ENCODE peak calls at places on chromosome 5, in six cellular contexts. Z is endothelial cell, U is HL-60, A is coronary artery, J is A549, L is foreskin fibroblast. K is an unnamed sample.
A peak's percentile ranks its signal among the peaks of the same experiment; 100 is the strongest.

GRCh38 chr5:159510282-159510681 is 180.0 kb upstream of the IL12B start:
- DNase-seq in A (no peak), Z (peak; percentile 11), J (peak; percentile 42), U (no peak), L (peak; percentile 90), K (no peak)

GRCh38 chr5:52269395-52269794 is 518.3 kb upstream of the ITGA1 start:
- DNase-seq in U (no peak), A (no peak), Z (no peak), L (no peak), J (no peak), K (no peak)

GRCh38 chr5:135569755-135570452 is 8.9 kb downstream of the CXCL14 start:
- DNase-seq in A (no peak), U (no peak), L (peak; percentile 32), J (peak; percentile 51), Z (peak; percentile 72), K (no peak)

GRCh38 chr5:32462618-32463017 is 18.1 kb upstream of the ZFR start:
- DNase-seq in L (peak; percentile 46), U (no peak), J (peak; percentile 16), A (no peak), Z (no peak), K (no peak)

GRCh38 chr5:129460121-129460950 is at the start of gene ADAMTS19:
- DNase-seq in J (peak; percentile 14), U (no peak), L (peak; percentile 56), Z (peak; percentile 69), A (no peak), K (no peak)

GRCh38 chr5:39755452-39755851 is 330.7 kb upstream of the DAB2 start:
- DNase-seq in L (no peak), A (no peak), U (no peak), J (peak; percentile 38), Z (no peak), K (no peak)

GRCh38 chr5:143850050-143850713 is 38.2 kb downstream of the HMHB1 start:
- DNase-seq in L (peak; percentile 12), U (no peak), A (no peak), J (peak; percentile 18), Z (no peak), K (no peak)

GRCh38 chr5:176530983-176531901 is 6.0 kb downstream of the RNF44 start:
- DNase-seq in L (peak; percentile 76), Z (no peak), U (no peak), A (no peak), J (no peak), K (no peak)

GRCh38 chr5:66742083-66742895 is 146.1 kb downstream of the MAST4 start:
- DNase-seq in U (no peak), L (no peak), Z (no peak), A (no peak), J (peak; percentile 61), K (no peak)

GRCh38 chr5:139925163-139925562 is 117.9 kb downstream of the NRG2 start:
- DNase-seq in Z (no peak), A (no peak), U (no peak), J (no peak), L (no peak), K (no peak)

GRCh38 chr5:66306105-66306843 is 162.2 kb downstream of the SREK1 start:
- DNase-seq in Z (peak; percentile 56), J (peak; percentile 66), L (peak; percentile 53), U (no peak), A (no peak), K (no peak)

GRCh38 chr5:73606206-73606753 is 19.7 kb upstream of the ARHGEF28 start:
- DNase-seq in L (peak; percentile 38), J (no peak), A (no peak), Z (no peak), U (no peak), K (no peak)

GRCh38 chr5:169751490-169751889 is 114.4 kb downstream of the DOCK2 start:
- DNase-seq in Z (no peak), A (no peak), J (no peak), L (no peak), U (no peak), K (no peak)

GRCh38 chr5:123807177-123807900 is 295.4 kb downstream of the CSNK1G3 start:
- DNase-seq in J (no peak), U (no peak), Z (no peak), A (no peak), L (peak; percentile 44), K (no peak)

GRCh38 chr5:75948441-75948840 is 134.7 kb upstream of the SV2C start:
- DNase-seq in J (no peak), U (no peak), A (no peak), Z (no peak), L (no peak), K (no peak)

GRCh38 chr5:43017438-43017820 is 22.7 kb downstream of the ANXA2R start:
- DNase-seq in J (no peak), A (no peak), U (no peak), L (no peak), Z (peak; percentile 34), K (no peak)

GRCh38 chr5:158530111-158530510 is 569.6 kb downstream of the EBF1 start:
- DNase-seq in U (no peak), L (no peak), J (no peak), A (no peak), Z (no peak), K (no peak)

GRCh38 chr5:58543723-58544122 is 39.2 kb upstream of the RAB3C start:
- DNase-seq in U (no peak), A (no peak), Z (no peak), L (no peak), J (peak; percentile 20), K (no peak)

GRCh38 chr5:4372481-4372880 is 767.6 kb upstream of the ADAMTS16 start:
- DNase-seq in Z (no peak), J (no peak), L (no peak), A (no peak), U (no peak), K (no peak)

GRCh38 chr5:180799194-180799593 is 3.4 kb downstream of the MGAT1 start:
- DNase-seq in J (peak; percentile 44), L (no peak), A (no peak), U (no peak), Z (peak; percentile 51), K (no peak)

GRCh38 chr5:32794086-32794485 is 83.0 kb downstream of the NPR3 start:
- DNase-seq in Z (no peak), U (no peak), A (no peak), L (peak; percentile 53), J (peak; percentile 29), K (no peak)

GRCh38 chr5:145068696-145069095 is 766.4 kb downstream of the PRELID2 start:
- DNase-seq in Z (no peak), J (no peak), U (no peak), L (no peak), A (no peak), K (no peak)

GRCh38 chr5:107195996-107196395 is 474.7 kb downstream of the EFNA5 start:
- DNase-seq in A (no peak), L (no peak), U (no peak), J (no peak), Z (no peak), K (no peak)

DNA sequence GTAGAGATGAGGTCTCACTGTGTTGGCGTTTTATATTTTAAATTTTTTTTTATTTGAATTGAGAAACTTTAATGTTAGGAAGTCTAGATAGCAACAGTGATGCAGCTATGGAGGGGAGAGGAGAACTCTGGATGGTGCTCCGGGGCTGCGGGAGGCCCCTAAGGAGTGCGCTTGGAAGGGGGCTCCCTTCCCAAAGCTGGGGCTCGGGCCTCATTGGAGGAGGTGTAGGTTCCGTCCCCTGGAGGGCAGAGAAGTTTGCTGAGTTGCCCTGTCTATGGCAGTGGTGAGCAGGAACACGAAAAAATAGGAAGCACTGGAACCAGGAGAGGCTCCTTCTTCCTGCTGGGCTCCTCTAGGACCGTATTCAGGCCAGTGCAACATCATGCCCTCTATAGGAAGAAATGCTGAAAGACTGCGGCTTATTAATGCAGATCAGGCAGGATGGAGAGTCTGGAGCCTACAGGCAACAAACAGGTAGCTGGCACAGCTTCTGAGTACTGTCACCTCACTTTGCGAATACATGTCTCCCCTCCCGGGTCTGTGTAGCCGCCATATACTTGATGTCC is 16.1 kb downstream of the AHRR start:
- DNase-seq in L (no peak), A (no peak), J (peak; percentile 70), U (no peak), Z (peak; percentile 43), K (no peak)
- TF ChIP-seq CTCF in L (peak; percentile 34), A (no peak), J (peak; percentile 50), U (no peak), Z (no peak), K (no peak)

GRCh38 chr5:113336975-113337374 is 97.8 kb downstream of the TSSK1B start:
- DNase-seq in A (no peak), U (no peak), L (no peak), J (peak; percentile 51), Z (peak; percentile 30), K (no peak)
- TF ChIP-seq CTCF in A (no peak), U (no peak), L (peak; percentile 49), J (peak; percentile 17), Z (no peak), K (no peak)

GRCh38 chr5:142110046-142110531 is 1.5 kb downstream of the NDFIP1 start:
- DNase-seq in A (no peak), Z (no peak), L (peak; percentile 35), U (no peak), J (peak; percentile 10), K (peak; percentile 50)
- TF ChIP-seq CTCF in A (no peak), Z (no peak), L (no peak), U (no peak), J (no peak), K (no peak)

DNA sequence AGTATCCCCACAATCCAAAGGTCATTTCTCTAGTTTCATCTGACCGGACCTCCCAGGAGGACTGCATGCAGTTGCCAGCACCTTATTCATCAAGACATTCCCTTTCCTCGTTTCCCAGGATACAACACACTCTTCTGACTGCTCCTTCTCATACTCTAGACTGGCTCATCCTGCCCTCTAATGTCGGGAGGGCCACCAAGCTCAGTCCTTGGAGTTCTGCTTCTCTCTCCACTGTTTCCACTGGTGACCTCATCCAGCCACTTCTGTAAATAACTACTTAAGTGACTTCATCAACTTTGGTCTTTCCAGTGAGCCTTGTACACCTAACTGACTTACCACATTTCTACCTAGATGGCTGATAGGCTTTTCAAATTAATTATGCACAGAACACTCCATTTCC is 179.1 kb downstream of the EPB41L4A start:
- DNase-seq in Z (no peak), J (peak; percentile 83), U (no peak), L (no peak), A (no peak), K (no peak)
- TF ChIP-seq CTCF in Z (no peak), J (peak; percentile 36), U (no peak), L (no peak), A (no peak), K (no peak)

DNA sequence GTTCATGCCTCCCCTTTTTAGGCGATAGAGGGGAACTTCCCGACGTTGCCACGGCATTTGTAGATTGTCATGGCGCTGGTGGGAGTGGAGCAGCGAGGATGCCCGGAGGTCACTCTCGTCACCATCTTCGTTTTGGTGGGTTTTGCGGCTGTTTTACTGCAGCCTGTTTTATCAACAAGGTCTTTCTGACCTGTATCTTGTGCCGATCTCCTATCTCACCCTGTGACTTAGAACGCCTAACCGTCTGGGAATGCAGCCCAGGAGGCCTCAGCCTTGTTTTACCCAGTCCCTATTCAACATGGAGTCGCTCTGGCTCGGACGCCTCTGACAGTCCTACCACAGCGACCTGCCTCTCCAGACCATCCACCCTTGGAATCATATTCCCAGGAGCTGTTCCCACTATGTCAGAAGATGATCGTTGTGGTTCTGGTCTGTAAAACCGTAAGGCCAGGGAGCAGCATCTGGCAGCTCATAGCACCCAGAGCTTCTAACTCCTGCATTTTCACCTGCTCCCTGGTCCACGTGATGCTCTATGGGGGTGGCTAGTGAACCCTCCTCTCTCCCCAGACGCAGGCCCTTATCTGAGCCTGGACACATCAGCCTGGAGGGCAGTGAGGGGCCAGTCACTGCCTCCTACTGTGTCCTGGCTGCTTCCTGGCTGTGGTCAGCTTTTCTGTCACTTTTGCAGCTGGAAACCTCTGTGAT is 35.1 kb upstream of the CLK4 start:
- DNase-seq in A (peak; percentile 45), L (no peak), U (no peak), Z (no peak), J (no peak), K (no peak)
- TF ChIP-seq CTCF in A (no peak), L (no peak), U (no peak), Z (no peak), J (no peak), K (no peak)

GRCh38 chr5:26329562-26330189 is 708.7 kb downstream of the CDH9 start:
- DNase-seq in L (no peak), Z (no peak), A (no peak), U (no peak), J (peak; percentile 16), K (no peak)
- TF ChIP-seq CTCF in L (no peak), Z (peak; percentile 41), A (no peak), U (peak; percentile 9), J (peak; percentile 48), K (no peak)

K was measured in CD14-positive monocyte.